ENCODE peak calls at places on chromosomes 5 and 9, in seven cellular contexts. One of them, this sample, is unnamed.

GRCh38 chr5:71778678-71779276 is 59.7 kb downstream of the CARTPT start:
- DNase-seq in neural crest cell: no peak
- DNase-seq in HEK293T: peak; percentile 42
- DNase-seq in ACHN: peak; percentile 48
- DNase-seq in activated effector memory CD4-positive, alpha-beta T cell treated with Interleukin-2 at 50 U/mL for 16 hours: no peak
- DNase-seq in fibroblast of lung: peak; percentile 52
- DNase-seq in PC-3: peak; percentile 67
- DNase-seq in this sample: peak; percentile 45

GRCh38 chr5:138874241-138874640 is 894 bp downstream of the LRRTM2 start:
- DNase-seq in neural crest cell: no peak
- DNase-seq in HEK293T: no peak
- DNase-seq in ACHN: no peak
- DNase-seq in activated effector memory CD4-positive, alpha-beta T cell treated with Interleukin-2 at 50 U/mL for 16 hours: no peak
- DNase-seq in fibroblast of lung: peak; percentile 40
- DNase-seq in PC-3: no peak
- DNase-seq in this sample: peak; percentile 30

GRCh38 chr9:129161534-129161837 is 16.6 kb downstream of the IER5L start:
- DNase-seq in neural crest cell: no peak
- DNase-seq in HEK293T: no peak
- DNase-seq in ACHN: no peak
- DNase-seq in activated effector memory CD4-positive, alpha-beta T cell treated with Interleukin-2 at 50 U/mL for 16 hours: no peak
- DNase-seq in fibroblast of lung: no peak
- DNase-seq in PC-3: no peak
- DNase-seq in this sample: no peak

GRCh38 chr5:174316326-174316725 is 270.8 kb downstream of the NSG2 start:
- DNase-seq in neural crest cell: no peak
- DNase-seq in HEK293T: no peak
- DNase-seq in ACHN: no peak
- DNase-seq in activated effector memory CD4-positive, alpha-beta T cell treated with Interleukin-2 at 50 U/mL for 16 hours: no peak
- DNase-seq in fibroblast of lung: no peak
- DNase-seq in PC-3: no peak
- DNase-seq in this sample: no peak

GRCh38 chr9:102779341-102779740 is 215.8 kb upstream of the CYLC2 start:
- DNase-seq in neural crest cell: no peak
- DNase-seq in HEK293T: no peak
- DNase-seq in ACHN: no peak
- DNase-seq in activated effector memory CD4-positive, alpha-beta T cell treated with Interleukin-2 at 50 U/mL for 16 hours: no peak
- DNase-seq in fibroblast of lung: no peak
- DNase-seq in PC-3: no peak
- DNase-seq in this sample: no peak

GRCh38 chr5:176541338-176542134 is 4.3 kb upstream of the RNF44 start:
- DNase-seq in neural crest cell: no peak
- DNase-seq in HEK293T: peak; percentile 44
- DNase-seq in ACHN: no peak
- DNase-seq in activated effector memory CD4-positive, alpha-beta T cell treated with Interleukin-2 at 50 U/mL for 16 hours: peak; percentile 72
- DNase-seq in fibroblast of lung: no peak
- DNase-seq in PC-3: peak; percentile 31
- DNase-seq in this sample: no peak

GRCh38 chr5:176985516-176985915 is 21.1 kb downstream of the UIMC1 start:
- DNase-seq in neural crest cell: no peak
- DNase-seq in HEK293T: no peak
- DNase-seq in ACHN: no peak
- DNase-seq in activated effector memory CD4-positive, alpha-beta T cell treated with Interleukin-2 at 50 U/mL for 16 hours: peak; percentile 31
- DNase-seq in fibroblast of lung: no peak
- DNase-seq in PC-3: no peak
- DNase-seq in this sample: no peak

GRCh38 chr5:34020717-34021116 is 12.9 kb upstream of the AMACR start:
- DNase-seq in neural crest cell: no peak
- DNase-seq in HEK293T: no peak
- DNase-seq in ACHN: no peak
- DNase-seq in activated effector memory CD4-positive, alpha-beta T cell treated with Interleukin-2 at 50 U/mL for 16 hours: no peak
- DNase-seq in fibroblast of lung: no peak
- DNase-seq in PC-3: no peak
- DNase-seq in this sample: no peak

GRCh38 chr5:122965111-122965510 is 71.4 kb downstream of the PPIC start:
- DNase-seq in neural crest cell: no peak
- DNase-seq in HEK293T: no peak
- DNase-seq in ACHN: no peak
- DNase-seq in activated effector memory CD4-positive, alpha-beta T cell treated with Interleukin-2 at 50 U/mL for 16 hours: no peak
- DNase-seq in fibroblast of lung: no peak
- DNase-seq in PC-3: no peak
- DNase-seq in this sample: no peak

GRCh38 chr5:80967500-80968181 is 7.5 kb downstream of the RASGRF2 start:
- DNase-seq in neural crest cell: no peak
- DNase-seq in HEK293T: no peak
- DNase-seq in ACHN: peak; percentile 8
- DNase-seq in activated effector memory CD4-positive, alpha-beta T cell treated with Interleukin-2 at 50 U/mL for 16 hours: no peak
- DNase-seq in fibroblast of lung: peak; percentile 88
- DNase-seq in PC-3: peak; percentile 85
- DNase-seq in this sample: peak; percentile 91

GRCh38 chr9:17906841-17907779 is 328.2 kb downstream of the SH3GL2 start:
- DNase-seq in neural crest cell: no peak
- DNase-seq in HEK293T: no peak
- DNase-seq in ACHN: no peak
- DNase-seq in activated effector memory CD4-positive, alpha-beta T cell treated with Interleukin-2 at 50 U/mL for 16 hours: no peak
- DNase-seq in fibroblast of lung: no peak
- DNase-seq in PC-3: no peak
- DNase-seq in this sample: no peak

GRCh38 chr9:3457171-3457570 is 68.6 kb downstream of the RFX3 start:
- DNase-seq in neural crest cell: no peak
- DNase-seq in HEK293T: no peak
- DNase-seq in ACHN: no peak
- DNase-seq in activated effector memory CD4-positive, alpha-beta T cell treated with Interleukin-2 at 50 U/mL for 16 hours: no peak
- DNase-seq in fibroblast of lung: no peak
- DNase-seq in PC-3: no peak
- DNase-seq in this sample: no peak

GRCh38 chr9:121975801-121976277 is 117.3 kb downstream of the TTLL11 start:
- DNase-seq in neural crest cell: no peak
- DNase-seq in HEK293T: no peak
- DNase-seq in ACHN: peak; percentile 87
- DNase-seq in activated effector memory CD4-positive, alpha-beta T cell treated with Interleukin-2 at 50 U/mL for 16 hours: no peak
- DNase-seq in fibroblast of lung: peak; percentile 61
- DNase-seq in PC-3: peak; percentile 53
- DNase-seq in this sample: peak; percentile 45

GRCh38 chr9:89593776-89594427 is 10.9 kb upstream of the GADD45G start:
- DNase-seq in neural crest cell: peak; percentile 46
- DNase-seq in HEK293T: peak; percentile 79
- DNase-seq in ACHN: peak; percentile 50
- DNase-seq in activated effector memory CD4-positive, alpha-beta T cell treated with Interleukin-2 at 50 U/mL for 16 hours: peak; percentile 33
- DNase-seq in fibroblast of lung: no peak
- DNase-seq in PC-3: peak; percentile 58
- DNase-seq in this sample: peak; percentile 21

GRCh38 chr9:103266064-103266463 is 270.9 kb downstream of the CYLC2 start:
- DNase-seq in neural crest cell: no peak
- DNase-seq in HEK293T: no peak
- DNase-seq in ACHN: no peak
- DNase-seq in activated effector memory CD4-positive, alpha-beta T cell treated with Interleukin-2 at 50 U/mL for 16 hours: no peak
- DNase-seq in fibroblast of lung: no peak
- DNase-seq in PC-3: no peak
- DNase-seq in this sample: no peak

GRCh38 chr5:135248801-135249231 is 150.2 kb downstream of the MACROH2A1 start:
- DNase-seq in neural crest cell: no peak
- DNase-seq in HEK293T: no peak
- DNase-seq in ACHN: no peak
- DNase-seq in activated effector memory CD4-positive, alpha-beta T cell treated with Interleukin-2 at 50 U/mL for 16 hours: no peak
- DNase-seq in fibroblast of lung: no peak
- DNase-seq in PC-3: no peak
- DNase-seq in this sample: no peak

GRCh38 chr9:36823934-36824333 is 210.1 kb downstream of the PAX5 start:
- DNase-seq in neural crest cell: no peak
- DNase-seq in HEK293T: no peak
- DNase-seq in ACHN: no peak
- DNase-seq in activated effector memory CD4-positive, alpha-beta T cell treated with Interleukin-2 at 50 U/mL for 16 hours: no peak
- DNase-seq in fibroblast of lung: no peak
- DNase-seq in PC-3: no peak
- DNase-seq in this sample: no peak

GRCh38 chr9:100700689-100701318 is 122.9 kb downstream of the CAVIN4 start:
- DNase-seq in neural crest cell: peak; percentile 34
- DNase-seq in HEK293T: no peak
- DNase-seq in ACHN: peak; percentile 32
- DNase-seq in activated effector memory CD4-positive, alpha-beta T cell treated with Interleukin-2 at 50 U/mL for 16 hours: no peak
- DNase-seq in fibroblast of lung: no peak
- DNase-seq in PC-3: peak; percentile 22
- DNase-seq in this sample: peak; percentile 16

GRCh38 chr5:132853790-132854189 is 12.5 kb downstream of the GDF9 start:
- DNase-seq in neural crest cell: no peak
- DNase-seq in HEK293T: no peak
- DNase-seq in ACHN: no peak
- DNase-seq in activated effector memory CD4-positive, alpha-beta T cell treated with Interleukin-2 at 50 U/mL for 16 hours: no peak
- DNase-seq in fibroblast of lung: no peak
- DNase-seq in PC-3: no peak
- DNase-seq in this sample: no peak

GRCh38 chr5:44257221-44257620 is 132.0 kb downstream of the FGF10 start:
- DNase-seq in neural crest cell: no peak
- DNase-seq in HEK293T: no peak
- DNase-seq in ACHN: no peak
- DNase-seq in activated effector memory CD4-positive, alpha-beta T cell treated with Interleukin-2 at 50 U/mL for 16 hours: no peak
- DNase-seq in fibroblast of lung: no peak
- DNase-seq in PC-3: no peak
- DNase-seq in this sample: no peak

GRCh38 chr9:89633404-89633803 is 28.6 kb downstream of the GADD45G start:
- DNase-seq in neural crest cell: no peak
- DNase-seq in HEK293T: no peak
- DNase-seq in ACHN: no peak
- DNase-seq in activated effector memory CD4-positive, alpha-beta T cell treated with Interleukin-2 at 50 U/mL for 16 hours: no peak
- DNase-seq in fibroblast of lung: no peak
- DNase-seq in PC-3: no peak
- DNase-seq in this sample: no peak

GRCh38 chr5:16726538-16726946 is 109.7 kb upstream of the RETREG1 start:
- DNase-seq in neural crest cell: no peak
- DNase-seq in HEK293T: no peak
- DNase-seq in ACHN: no peak
- DNase-seq in activated effector memory CD4-positive, alpha-beta T cell treated with Interleukin-2 at 50 U/mL for 16 hours: no peak
- DNase-seq in fibroblast of lung: no peak
- DNase-seq in PC-3: peak; percentile 78
- DNase-seq in this sample: peak; percentile 15

GRCh38 chr5:74201334-74202081 is 439.0 kb downstream of the ENC1 start:
- DNase-seq in neural crest cell: no peak
- DNase-seq in HEK293T: no peak
- DNase-seq in ACHN: peak; percentile 46
- DNase-seq in activated effector memory CD4-positive, alpha-beta T cell treated with Interleukin-2 at 50 U/mL for 16 hours: no peak
- DNase-seq in fibroblast of lung: no peak
- DNase-seq in PC-3: peak; percentile 65
- DNase-seq in this sample: peak; percentile 54

This sample was measured in EL.